ENCODE peak calls at places on chromosomes 13 and 19, in seven cellular contexts. X is IMR-90, Y is HepG2, K is K562, U is A549, C is HCT116, Q is H1. L is an unnamed sample.

GRCh38 chr19:19597809-19598306 is 20.6 kb downstream of the PBX4 start:
- DNase-seq in U (no peak), K (no peak), Y (peak; percentile 27), X (no peak), C (no peak), Q (no peak), L (peak; percentile 99)

GRCh38 chr19:41862445-41862986 is 2.5 kb downstream of the RPS19 start:
- DNase-seq in Y (no peak), C (no peak), X (no peak), Q (no peak), K (no peak), U (no peak), L (no peak)

GRCh38 chr13:53732664-53733063 is 704.1 kb downstream of the OLFM4 start:
- DNase-seq in Y (no peak), C (no peak), K (no peak), U (no peak), X (no peak), Q (no peak), L (no peak)

GRCh38 chr19:798415-799075 is 1.3 kb downstream of the PTBP1 start:
- DNase-seq in C (no peak), U (no peak), Q (no peak), Y (peak; percentile 43), K (peak; percentile 36), X (no peak), L (no peak)

GRCh38 chr19:5016781-5017180 is 47.9 kb downstream of the KDM4B start:
- DNase-seq in Y (no peak), X (no peak), Q (no peak), K (peak; percentile 34), C (no peak), U (no peak), L (no peak)

GRCh38 chr19:58182577-58182988 is 278 bp upstream of the ZNF274 start:
- DNase-seq in K (peak; percentile 97), Y (no peak), Q (no peak), C (no peak), X (no peak), U (no peak), L (no peak)

GRCh38 chr13:40433577-40433976 is 232.9 kb downstream of the FOXO1 start:
- DNase-seq in X (no peak), U (no peak), C (no peak), Y (no peak), K (no peak), Q (no peak), L (no peak)

GRCh38 chr13:114226088-114226487 is 8.6 kb upstream of the CDC16 start:
- DNase-seq in K (no peak), Y (no peak), U (no peak), C (no peak), X (no peak), Q (no peak), L (no peak)

GRCh38 chr19:3471954-3472655 is 8.2 kb downstream of the SMIM24 start:
- DNase-seq in C (no peak), X (no peak), K (peak; percentile 81), Q (peak; percentile 86), Y (no peak), U (no peak), L (no peak)

GRCh38 chr13:20704459-20705069 is 1.1 kb downstream of the IL17D start:
- DNase-seq in Y (no peak), U (no peak), C (no peak), Q (no peak), K (no peak), X (no peak), L (no peak)

GRCh38 chr13:30551194-30551593 is 66.5 kb upstream of the USPL1 start:
- DNase-seq in X (peak; percentile 43), C (peak; percentile 26), K (no peak), Y (peak; percentile 29), U (peak; percentile 45), Q (no peak), L (no peak)

GRCh38 chr13:52070929-52071523 is 46.5 kb downstream of the UTP14C start:
- DNase-seq in C (no peak), K (peak; percentile 61), Q (no peak), Y (peak; percentile 54), U (no peak), X (peak; percentile 32), L (no peak)

GRCh38 chr19:4234142-4234861 is 5.0 kb downstream of the EBI3 start:
- DNase-seq in C (no peak), Q (no peak), Y (peak; percentile 62), K (no peak), X (no peak), U (no peak), L (no peak)

GRCh38 chr13:108212901-108213300 is 2.4 kb downstream of the LIG4 start:
- DNase-seq in Q (no peak), U (no peak), X (no peak), Y (no peak), C (no peak), K (no peak), L (no peak)

GRCh38 chr19:35509018-35509652 is 4.3 kb downstream of the DMKN start:
- DNase-seq in Q (peak; percentile 62), X (no peak), Y (peak; percentile 42), K (no peak), U (peak; percentile 53), C (peak; percentile 59), L (peak; percentile 40)

GRCh38 chr19:5369962-5370367 is 29.4 kb upstream of the PTPRS start:
- DNase-seq in Q (peak; percentile 97), X (no peak), C (no peak), K (peak; percentile 82), Y (peak; percentile 39), U (peak; percentile 63), L (no peak)

GRCh38 chr13:83232626-83233025 is 649.6 kb downstream of the SLITRK1 start:
- DNase-seq in C (no peak), X (peak; percentile 25), Y (no peak), Q (no peak), K (no peak), U (no peak), L (no peak)

GRCh38 chr13:42497798-42498197 is 76.2 kb upstream of the TNFSF11 start:
- DNase-seq in Q (no peak), X (peak; percentile 40), C (no peak), Y (no peak), U (no peak), K (no peak), L (peak; percentile 88)

GRCh38 chr19:10095948-10096614 is 6.4 kb downstream of the ANGPTL6 start:
- DNase-seq in K (peak; percentile 98), X (peak; percentile 89), C (peak; percentile 75), Y (no peak), Q (peak; percentile 96), U (peak; percentile 88), L (no peak)

GRCh38 chr13:111566567-111566966 is 246.1 kb downstream of the TEX29 start:
- DNase-seq in K (no peak), Q (no peak), C (no peak), X (no peak), Y (no peak), U (no peak), L (no peak)

GRCh38 chr19:38290631-38291147 is 13.4 kb upstream of the C19orf33 start:
- DNase-seq in Y (no peak), C (no peak), X (peak; percentile 98), Q (no peak), U (peak; percentile 61), K (no peak), L (no peak)

GRCh38 chr19:46696052-46696451 is 20.9 kb downstream of the PRKD2 start:
- DNase-seq in C (no peak), X (no peak), U (no peak), Q (no peak), Y (no peak), K (no peak), L (no peak)

GRCh38 chr19:741506-742131 is 9.3 kb upstream of the MISP start:
- DNase-seq in X (no peak), C (no peak), Y (peak; percentile 61), K (peak; percentile 73), U (peak; percentile 66), Q (no peak), L (no peak)

GRCh38 chr19:55647732-55648656 is at the start of gene CCDC106:
- DNase-seq in X (peak; percentile 68), U (peak; percentile 80), K (peak; percentile 86), C (no peak), Q (peak; percentile 89), Y (peak; percentile 55), L (no peak)

GRCh38 chr19:16261584-16262370 is 62.8 kb upstream of the KLF2 start:
- DNase-seq in U (no peak), Y (no peak), K (no peak), C (no peak), X (no peak), Q (no peak), L (no peak)

GRCh38 chr19:14544977-14545715 is 15.8 kb downstream of the TECR start:
- DNase-seq in U (no peak), K (no peak), X (no peak), C (no peak), Y (no peak), Q (no peak), L (no peak)
- H3K27ac ChIP-seq in U (no peak overlapping the region), K (no peak overlapping the region), X (no peak overlapping the region), C (no peak overlapping the region), Y (no peak overlapping the region), Q (no peak overlapping the region), L (no peak overlapping the region)

DNA sequence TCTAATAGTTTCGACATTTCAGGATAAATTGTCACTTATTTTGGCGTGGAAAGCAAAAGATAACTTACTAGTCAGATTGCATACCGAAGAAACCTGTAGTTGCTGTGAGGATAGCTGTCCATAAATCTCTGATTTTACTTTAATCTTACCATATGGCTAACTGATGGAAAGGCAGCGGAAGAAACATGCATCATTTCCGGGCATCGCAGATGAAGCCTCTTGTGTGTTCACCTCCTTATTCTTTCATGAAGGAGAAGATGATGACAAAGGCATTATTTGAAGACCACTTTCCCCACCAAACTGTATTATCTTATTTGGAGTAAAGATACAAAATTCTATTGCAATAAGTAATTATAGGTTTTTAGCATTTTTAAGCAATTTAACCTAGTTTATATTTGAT is 763.7 kb upstream of the SLITRK6 start:
- DNase-seq in K (no peak), Q (no peak), Y (no peak), X (no peak), C (no peak), U (no peak), L (no peak)
- TF ChIP-seq CEBPB in K (no peak), Q (no peak), Y (no peak), X (no peak), C (no peak), U (no peak), L (no peak)

GRCh38 chr13:110199046-110199831 is 107.7 kb downstream of the COL4A1 start:
- DNase-seq in X (no peak), Y (no peak), U (no peak), K (no peak), Q (no peak), C (no peak), L (no peak)
- H3K27ac ChIP-seq in X (peak overlapping the region; percentile 25), Y (no peak overlapping the region), U (no peak overlapping the region), K (no peak overlapping the region), Q (no peak overlapping the region), C (no peak overlapping the region), L (no peak overlapping the region)

DNA sequence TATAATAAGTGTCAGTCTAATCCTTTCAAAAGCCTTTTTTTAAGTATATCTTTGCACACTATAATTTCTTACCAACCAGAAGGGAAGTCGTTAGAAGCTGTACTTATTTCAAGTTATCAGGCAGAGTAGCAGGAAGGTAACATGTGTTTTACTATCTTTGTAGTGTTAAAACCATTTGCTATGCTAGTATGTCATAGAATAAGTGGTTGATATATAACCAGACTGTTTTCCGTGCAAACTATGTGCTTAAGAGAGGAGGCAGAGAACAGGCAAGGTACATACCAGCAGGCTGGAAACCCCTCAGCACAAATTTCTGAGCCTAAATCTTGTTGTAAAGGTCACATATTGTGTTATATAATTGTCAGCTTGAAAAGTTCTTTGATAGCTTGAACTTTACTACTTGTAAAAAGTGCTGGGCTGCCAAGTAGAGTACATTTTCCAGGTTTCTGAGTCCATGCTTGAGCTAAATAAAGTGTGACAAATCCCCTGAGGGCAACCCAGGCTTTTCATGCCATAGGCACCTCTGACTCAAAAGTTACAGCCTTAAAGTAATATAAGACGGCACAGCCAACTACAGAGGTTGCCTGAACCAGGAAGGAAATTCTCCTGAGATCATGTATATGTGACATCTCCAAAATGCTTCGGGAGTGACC is 1297.4 kb downstream of the PCDH9 start:
- DNase-seq in C (no peak), Q (no peak), U (no peak), K (no peak), Y (no peak), X (peak; percentile 7), L (no peak)
- TF ChIP-seq CEBPB in C (no peak), Q (no peak), U (no peak), K (no peak), Y (no peak), X (no peak), L (no peak)

L was measured in GM12878.